ENCODE peak calls at places on chromosome 12, in eight cellular contexts. One of them, this sample, is unnamed.

GRCh38 chr12:13289644-13290285 is 93.2 kb downstream of the EMP1 start:
- DNase-seq in OCI-LY7: no peak
- DNase-seq in PC-3: no peak
- DNase-seq in SK-N-SH: no peak
- DNase-seq in neural progenitor cell: no peak
- DNase-seq in HCT116: no peak
- DNase-seq in hepatocyte: no peak
- DNase-seq in GM23248: peak
- DNase-seq in this sample: no peak

GRCh38 chr12:102438823-102439205 is 41.5 kb downstream of the IGF1 start:
- DNase-seq in SK-N-SH: no peak
- DNase-seq in neural progenitor cell: no peak
- DNase-seq in hepatocyte: no peak
- DNase-seq in HCT116: no peak
- DNase-seq in PC-3: no peak
- DNase-seq in OCI-LY7: no peak
- DNase-seq in GM23248: no peak
- DNase-seq in this sample: no peak

GRCh38 chr12:31362759-31363415 is 36.9 kb upstream of the SINHCAF start:
- DNase-seq in OCI-LY7: peak
- DNase-seq in GM23248: no peak
- DNase-seq in HCT116: no peak
- DNase-seq in neural progenitor cell: peak
- DNase-seq in SK-N-SH: no peak
- DNase-seq in PC-3: peak
- DNase-seq in hepatocyte: peak
- DNase-seq in this sample: peak

GRCh38 chr12:39010406-39010805 is 105.0 kb upstream of the CPNE8 start:
- DNase-seq in OCI-LY7: no peak
- DNase-seq in GM23248: no peak
- DNase-seq in PC-3: no peak
- DNase-seq in neural progenitor cell: no peak
- DNase-seq in HCT116: no peak
- DNase-seq in hepatocyte: no peak
- DNase-seq in SK-N-SH: no peak
- DNase-seq in this sample: no peak

GRCh38 chr12:96219700-96220206 is 25.6 kb downstream of the ELK3 start:
- DNase-seq in GM23248: peak
- DNase-seq in PC-3: peak
- DNase-seq in SK-N-SH: peak
- DNase-seq in OCI-LY7: no peak
- DNase-seq in neural progenitor cell: peak
- DNase-seq in HCT116: peak
- DNase-seq in hepatocyte: peak
- DNase-seq in this sample: no peak

GRCh38 chr12:106865685-106866084 is 90.0 kb upstream of the TMEM263 start:
- DNase-seq in neural progenitor cell: peak
- DNase-seq in PC-3: no peak
- DNase-seq in GM23248: no peak
- DNase-seq in HCT116: no peak
- DNase-seq in OCI-LY7: no peak
- DNase-seq in hepatocyte: no peak
- DNase-seq in SK-N-SH: no peak
- DNase-seq in this sample: peak

GRCh38 chr12:129750426-129750825 is 153.4 kb downstream of the TMEM132D start:
- DNase-seq in GM23248: no peak
- DNase-seq in PC-3: no peak
- DNase-seq in OCI-LY7: no peak
- DNase-seq in SK-N-SH: no peak
- DNase-seq in HCT116: no peak
- DNase-seq in hepatocyte: no peak
- DNase-seq in neural progenitor cell: no peak
- DNase-seq in this sample: no peak

GRCh38 chr12:65868133-65868705 is 43.9 kb downstream of the HMGA2 start:
- DNase-seq in neural progenitor cell: no peak
- DNase-seq in OCI-LY7: no peak
- DNase-seq in SK-N-SH: no peak
- DNase-seq in hepatocyte: peak
- DNase-seq in GM23248: peak
- DNase-seq in HCT116: no peak
- DNase-seq in PC-3: no peak
- DNase-seq in this sample: no peak

GRCh38 chr12:109715310-109716091 is 1.9 kb downstream of the FAM222A start:
- DNase-seq in OCI-LY7: no peak
- DNase-seq in neural progenitor cell: peak
- DNase-seq in HCT116: no peak
- DNase-seq in hepatocyte: no peak
- DNase-seq in PC-3: no peak
- DNase-seq in GM23248: peak
- DNase-seq in SK-N-SH: peak
- DNase-seq in this sample: peak

GRCh38 chr12:2589381-2589780 is 205.4 kb upstream of the FKBP4 start:
- DNase-seq in GM23248: no peak
- DNase-seq in SK-N-SH: no peak
- DNase-seq in HCT116: no peak
- DNase-seq in hepatocyte: no peak
- DNase-seq in PC-3: no peak
- DNase-seq in OCI-LY7: no peak
- DNase-seq in neural progenitor cell: no peak
- DNase-seq in this sample: no peak

GRCh38 chr12:103495783-103496456 is at the start of gene C12orf42:
- DNase-seq in neural progenitor cell: peak
- DNase-seq in HCT116: peak
- DNase-seq in GM23248: peak
- DNase-seq in SK-N-SH: peak
- DNase-seq in hepatocyte: peak
- DNase-seq in PC-3: peak
- DNase-seq in OCI-LY7: no peak
- DNase-seq in this sample: peak

GRCh38 chr12:29317556-29318363 is 63.2 kb downstream of the ERGIC2 start:
- DNase-seq in OCI-LY7: peak
- DNase-seq in neural progenitor cell: peak
- DNase-seq in hepatocyte: peak
- DNase-seq in SK-N-SH: peak
- DNase-seq in HCT116: peak
- DNase-seq in GM23248: peak
- DNase-seq in PC-3: peak
- DNase-seq in this sample: peak

GRCh38 chr12:110111476-110112334 is 12.5 kb upstream of the IFT81 start:
- DNase-seq in HCT116: no peak
- DNase-seq in GM23248: no peak
- DNase-seq in OCI-LY7: no peak
- DNase-seq in neural progenitor cell: no peak
- DNase-seq in SK-N-SH: no peak
- DNase-seq in hepatocyte: no peak
- DNase-seq in PC-3: no peak
- DNase-seq in this sample: no peak

DNA sequence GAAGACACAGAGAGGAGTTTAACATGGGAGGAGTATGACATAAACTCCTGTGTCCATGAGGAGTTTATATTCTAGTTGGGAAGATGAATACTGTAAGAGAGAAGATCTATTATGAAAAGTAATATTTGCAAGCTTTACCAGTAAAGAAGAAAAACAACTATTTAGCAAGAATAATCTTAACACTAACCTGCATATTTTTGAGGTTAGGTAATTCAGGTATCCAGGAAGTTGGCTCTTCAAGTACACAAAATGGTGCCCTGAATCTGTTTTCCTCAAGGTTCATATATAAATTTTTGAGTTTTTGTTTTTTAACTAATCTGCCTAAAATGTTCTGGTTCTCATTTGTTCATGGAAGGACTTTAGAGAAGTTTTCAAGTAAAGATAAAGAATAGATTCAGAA is 33.9 kb upstream of the KCNMB4 start:
- DNase-seq in hepatocyte: no peak
- DNase-seq in OCI-LY7: no peak
- DNase-seq in HCT116: no peak
- DNase-seq in PC-3: no peak
- DNase-seq in SK-N-SH: no peak
- DNase-seq in GM23248: no peak
- DNase-seq in neural progenitor cell: no peak
- DNase-seq in this sample: peak
- H3K4me2 ChIP-seq in hepatocyte: no peak
- H3K4me2 ChIP-seq in OCI-LY7: no peak
- H3K4me2 ChIP-seq in HCT116: no peak
- H3K4me2 ChIP-seq in PC-3: no peak
- H3K4me2 ChIP-seq in SK-N-SH: no peak
- H3K4me2 ChIP-seq in GM23248: no peak
- H3K4me2 ChIP-seq in neural progenitor cell: no peak
- H3K4me2 ChIP-seq in this sample: no peak

GRCh38 chr12:4197922-4198763 is 75.4 kb upstream of the CCND2 start:
- DNase-seq in neural progenitor cell: no peak
- DNase-seq in PC-3: no peak
- DNase-seq in SK-N-SH: no peak
- DNase-seq in GM23248: no peak
- DNase-seq in HCT116: no peak
- DNase-seq in hepatocyte: no peak
- DNase-seq in OCI-LY7: no peak
- DNase-seq in this sample: no peak
- TF ChIP-seq EZH2phosphoT487 in neural progenitor cell: no peak
- TF ChIP-seq EZH2phosphoT487 in PC-3: no peak
- TF ChIP-seq EZH2phosphoT487 in SK-N-SH: no peak
- TF ChIP-seq EZH2phosphoT487 in GM23248: no peak
- TF ChIP-seq EZH2phosphoT487 in HCT116: no peak
- TF ChIP-seq EZH2phosphoT487 in hepatocyte: no peak
- TF ChIP-seq EZH2phosphoT487 in OCI-LY7: no peak
- TF ChIP-seq EZH2phosphoT487 in this sample: no peak

GRCh38 chr12:122874081-122874480 is 21.8 kb downstream of the VPS37B start:
- DNase-seq in PC-3: no peak
- DNase-seq in HCT116: no peak
- DNase-seq in hepatocyte: no peak
- DNase-seq in SK-N-SH: no peak
- DNase-seq in neural progenitor cell: peak
- DNase-seq in GM23248: no peak
- DNase-seq in OCI-LY7: no peak
- DNase-seq in this sample: peak
- H3K4me2 ChIP-seq in PC-3: no peak
- H3K4me2 ChIP-seq in HCT116: no peak
- H3K4me2 ChIP-seq in hepatocyte: no peak
- H3K4me2 ChIP-seq in SK-N-SH: no peak
- H3K4me2 ChIP-seq in neural progenitor cell: no peak
- H3K4me2 ChIP-seq in GM23248: no peak
- H3K4me2 ChIP-seq in OCI-LY7: no peak
- H3K4me2 ChIP-seq in this sample: no peak

GRCh38 chr12:22935501-22935900 is 310.5 kb downstream of the ETNK1 start:
- DNase-seq in HCT116: no peak
- DNase-seq in PC-3: no peak
- DNase-seq in SK-N-SH: no peak
- DNase-seq in hepatocyte: no peak
- DNase-seq in neural progenitor cell: no peak
- DNase-seq in GM23248: peak
- DNase-seq in OCI-LY7: no peak
- DNase-seq in this sample: no peak

GRCh38 chr12:22938323-22938722 is 313.4 kb downstream of the ETNK1 start:
- DNase-seq in hepatocyte: no peak
- DNase-seq in SK-N-SH: no peak
- DNase-seq in PC-3: no peak
- DNase-seq in HCT116: no peak
- DNase-seq in neural progenitor cell: no peak
- DNase-seq in OCI-LY7: no peak
- DNase-seq in GM23248: no peak
- DNase-seq in this sample: no peak

DNA sequence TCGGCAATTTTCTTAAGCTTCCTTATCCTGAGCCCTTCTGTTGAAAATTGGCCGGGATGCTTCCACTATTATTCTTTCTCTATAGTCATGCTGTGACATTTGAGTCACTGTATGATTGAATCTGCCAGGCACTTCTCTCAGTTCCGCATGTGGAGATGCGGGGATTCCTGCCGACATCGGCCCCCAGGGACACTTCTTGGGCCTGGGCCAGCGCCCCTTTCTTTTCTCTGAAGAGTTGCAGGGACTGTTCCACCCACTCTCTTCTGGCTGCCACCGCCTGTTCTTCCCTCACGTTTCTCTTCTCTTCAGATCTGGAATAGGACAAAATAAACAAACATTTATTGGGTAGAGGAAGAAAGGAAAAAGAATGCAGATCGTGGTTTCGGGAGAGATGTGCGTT is 310.1 kb downstream of the ETNK1 start:
- DNase-seq in hepatocyte: no peak
- DNase-seq in PC-3: no peak
- DNase-seq in GM23248: peak
- DNase-seq in neural progenitor cell: no peak
- DNase-seq in OCI-LY7: no peak
- DNase-seq in SK-N-SH: no peak
- DNase-seq in HCT116: no peak
- DNase-seq in this sample: peak
- TF ChIP-seq EZH2phosphoT487 in hepatocyte: no peak
- TF ChIP-seq EZH2phosphoT487 in PC-3: no peak
- TF ChIP-seq EZH2phosphoT487 in GM23248: no peak
- TF ChIP-seq EZH2phosphoT487 in neural progenitor cell: no peak
- TF ChIP-seq EZH2phosphoT487 in OCI-LY7: no peak
- TF ChIP-seq EZH2phosphoT487 in SK-N-SH: no peak
- TF ChIP-seq EZH2phosphoT487 in HCT116: no peak
- TF ChIP-seq EZH2phosphoT487 in this sample: no peak